ENCODE peak calls at places on chromosomes 1 and 21, in five cellular contexts. R is cerebellum; X is stimulated activated CD4-positive, alpha-beta T cell treated with anti-CD3 and anti-CD28 coated beads, Interleukin-1b, Interleukin-23, amount 100 ng/mL, for 4 hours; M is Caki2; Y is CD8-positive, alpha-beta T cell. O is an unnamed sample.

GRCh38 chr1:116498789-116499628 is 71.8 kb downstream of the CD58 start:
- DNase-seq in X (no peak), R (peak), Y (peak), M (peak), O (peak)

GRCh38 chr1:53198241-53198651 is 1.6 kb downstream of the CPT2 start:
- DNase-seq in M (no peak), Y (no peak), X (no peak), R (no peak), O (no peak)

GRCh38 chr1:77900687-77901293 is 12.4 kb downstream of the NEXN start:
- DNase-seq in X (no peak), R (no peak), M (peak), Y (no peak), O (peak)

GRCh38 chr1:160428655-160429054 is 28.3 kb downstream of the VANGL2 start:
- DNase-seq in X (no peak), R (peak), Y (peak), M (peak), O (peak)

GRCh38 chr1:180527270-180527669 is 24.9 kb upstream of the ACBD6 start:
- DNase-seq in R (no peak), M (no peak), X (no peak), Y (no peak), O (peak)

GRCh38 chr1:168092566-168093355 is 44.0 kb downstream of the GPR161 start:
- DNase-seq in X (no peak), M (no peak), Y (no peak), R (no peak), O (peak)

GRCh38 chr21:45256021-45256911 is 31.4 kb downstream of the POFUT2 start:
- DNase-seq in Y (no peak), X (no peak), M (no peak), R (no peak), O (no peak)

GRCh38 chr21:44712203-44713028 is 1.0 kb upstream of the TSPEAR start:
- DNase-seq in X (no peak), R (no peak), Y (no peak), M (no peak), O (no peak)

GRCh38 chr1:44505210-44505993 is 100.3 kb downstream of the RNF220 start:
- DNase-seq in X (no peak), R (peak), Y (no peak), M (no peak), O (no peak)

O was measured in ACHN.